ENCODE peak calls at places on chromosome 13, in ten cellular contexts. One of them, this sample, is unnamed.

GRCh38 chr13:73936001-73936400 is 198.2 kb downstream of the KLF12 start:
- DNase-seq in body of pancreas: no peak
- DNase-seq in T-helper 1 cell: no peak
- DNase-seq in HAP-1: no peak
- DNase-seq in small intestine: no peak
- DNase-seq in fibroblast of the aortic adventitia: peak; percentile 57
- DNase-seq in Peyer's patch: no peak
- DNase-seq in HS-5: no peak
- DNase-seq in fibroblast of pulmonary artery: peak; percentile 48
- DNase-seq in activated effector memory CD4-positive, alpha-beta T cell treated with anti-CD3 and anti-CD28 coated beads, Interleukin-2, amount 50 U/mL, for 16 hours: no peak
- DNase-seq in this sample: no peak

GRCh38 chr13:51729853-51730553 is 74.0 kb downstream of the DHRS12 start:
- DNase-seq in body of pancreas: no peak
- DNase-seq in T-helper 1 cell: no peak
- DNase-seq in HAP-1: peak; percentile 44
- DNase-seq in small intestine: peak; percentile 19
- DNase-seq in fibroblast of the aortic adventitia: peak; percentile 84
- DNase-seq in Peyer's patch: no peak
- DNase-seq in HS-5: no peak
- DNase-seq in fibroblast of pulmonary artery: peak; percentile 90
- DNase-seq in activated effector memory CD4-positive, alpha-beta T cell treated with anti-CD3 and anti-CD28 coated beads, Interleukin-2, amount 50 U/mL, for 16 hours: peak; percentile 71
- DNase-seq in this sample: no peak

GRCh38 chr13:99468971-99469545 is 32.2 kb upstream of the TM9SF2 start:
- DNase-seq in body of pancreas: no peak
- DNase-seq in T-helper 1 cell: no peak
- DNase-seq in HAP-1: no peak
- DNase-seq in small intestine: no peak
- DNase-seq in fibroblast of the aortic adventitia: no peak
- DNase-seq in Peyer's patch: no peak
- DNase-seq in HS-5: no peak
- DNase-seq in fibroblast of pulmonary artery: peak; percentile 7
- DNase-seq in activated effector memory CD4-positive, alpha-beta T cell treated with anti-CD3 and anti-CD28 coated beads, Interleukin-2, amount 50 U/mL, for 16 hours: no peak
- DNase-seq in this sample: no peak

GRCh38 chr13:107865643-107866006 is 349.7 kb downstream of the LIG4 start:
- DNase-seq in body of pancreas: no peak
- DNase-seq in T-helper 1 cell: no peak
- DNase-seq in HAP-1: no peak
- DNase-seq in small intestine: no peak
- DNase-seq in fibroblast of the aortic adventitia: peak; percentile 8
- DNase-seq in Peyer's patch: no peak
- DNase-seq in HS-5: no peak
- DNase-seq in fibroblast of pulmonary artery: peak; percentile 18
- DNase-seq in activated effector memory CD4-positive, alpha-beta T cell treated with anti-CD3 and anti-CD28 coated beads, Interleukin-2, amount 50 U/mL, for 16 hours: no peak
- DNase-seq in this sample: no peak

GRCh38 chr13:51524846-51525566 is 59.3 kb upstream of the WDFY2 start:
- DNase-seq in body of pancreas: no peak
- DNase-seq in T-helper 1 cell: no peak
- DNase-seq in HAP-1: no peak
- DNase-seq in small intestine: no peak
- DNase-seq in fibroblast of the aortic adventitia: peak; percentile 78
- DNase-seq in Peyer's patch: no peak
- DNase-seq in HS-5: no peak
- DNase-seq in fibroblast of pulmonary artery: peak; percentile 47
- DNase-seq in activated effector memory CD4-positive, alpha-beta T cell treated with anti-CD3 and anti-CD28 coated beads, Interleukin-2, amount 50 U/mL, for 16 hours: no peak
- DNase-seq in this sample: no peak

GRCh38 chr13:25901460-25902376 is 150.1 kb downstream of the SHISA2 start:
- DNase-seq in body of pancreas: no peak
- DNase-seq in T-helper 1 cell: peak; percentile 29
- DNase-seq in HAP-1: no peak
- DNase-seq in small intestine: peak; percentile 54
- DNase-seq in fibroblast of the aortic adventitia: no peak
- DNase-seq in Peyer's patch: no peak
- DNase-seq in HS-5: peak; percentile 49
- DNase-seq in fibroblast of pulmonary artery: peak; percentile 90
- DNase-seq in activated effector memory CD4-positive, alpha-beta T cell treated with anti-CD3 and anti-CD28 coated beads, Interleukin-2, amount 50 U/mL, for 16 hours: no peak
- DNase-seq in this sample: no peak

GRCh38 chr13:51122868-51123267 is 11.8 kb upstream of the C13orf42 start:
- DNase-seq in body of pancreas: no peak
- DNase-seq in T-helper 1 cell: no peak
- DNase-seq in HAP-1: no peak
- DNase-seq in small intestine: no peak
- DNase-seq in fibroblast of the aortic adventitia: no peak
- DNase-seq in Peyer's patch: no peak
- DNase-seq in HS-5: no peak
- DNase-seq in fibroblast of pulmonary artery: no peak
- DNase-seq in activated effector memory CD4-positive, alpha-beta T cell treated with anti-CD3 and anti-CD28 coated beads, Interleukin-2, amount 50 U/mL, for 16 hours: peak; percentile 66
- DNase-seq in this sample: no peak

GRCh38 chr13:60348097-60348496 is 48.9 kb upstream of the TDRD3 start:
- DNase-seq in body of pancreas: peak; percentile 23
- DNase-seq in T-helper 1 cell: no peak
- DNase-seq in HAP-1: no peak
- DNase-seq in small intestine: no peak
- DNase-seq in fibroblast of the aortic adventitia: no peak
- DNase-seq in Peyer's patch: no peak
- DNase-seq in HS-5: no peak
- DNase-seq in fibroblast of pulmonary artery: no peak
- DNase-seq in activated effector memory CD4-positive, alpha-beta T cell treated with anti-CD3 and anti-CD28 coated beads, Interleukin-2, amount 50 U/mL, for 16 hours: no peak
- DNase-seq in this sample: no peak

GRCh38 chr13:96431044-96431581 is 341.2 kb downstream of the HS6ST3 start:
- DNase-seq in body of pancreas: no peak
- DNase-seq in T-helper 1 cell: no peak
- DNase-seq in HAP-1: no peak
- DNase-seq in small intestine: no peak
- DNase-seq in fibroblast of the aortic adventitia: no peak
- DNase-seq in Peyer's patch: no peak
- DNase-seq in HS-5: no peak
- DNase-seq in fibroblast of pulmonary artery: no peak
- DNase-seq in activated effector memory CD4-positive, alpha-beta T cell treated with anti-CD3 and anti-CD28 coated beads, Interleukin-2, amount 50 U/mL, for 16 hours: no peak
- DNase-seq in this sample: no peak

GRCh38 chr13:44768775-44769578 is 192.8 kb upstream of the TSC22D1 start:
- DNase-seq in body of pancreas: peak; percentile 31
- DNase-seq in T-helper 1 cell: no peak
- DNase-seq in HAP-1: no peak
- DNase-seq in small intestine: peak; percentile 71
- DNase-seq in fibroblast of the aortic adventitia: peak; percentile 59
- DNase-seq in Peyer's patch: no peak
- DNase-seq in HS-5: no peak
- DNase-seq in fibroblast of pulmonary artery: peak; percentile 24
- DNase-seq in activated effector memory CD4-positive, alpha-beta T cell treated with anti-CD3 and anti-CD28 coated beads, Interleukin-2, amount 50 U/mL, for 16 hours: peak; percentile 70
- DNase-seq in this sample: no peak

GRCh38 chr13:30863231-30863630 is 42.8 kb upstream of the MEDAG start:
- DNase-seq in body of pancreas: no peak
- DNase-seq in T-helper 1 cell: no peak
- DNase-seq in HAP-1: no peak
- DNase-seq in small intestine: no peak
- DNase-seq in fibroblast of the aortic adventitia: no peak
- DNase-seq in Peyer's patch: no peak
- DNase-seq in HS-5: no peak
- DNase-seq in fibroblast of pulmonary artery: no peak
- DNase-seq in activated effector memory CD4-positive, alpha-beta T cell treated with anti-CD3 and anti-CD28 coated beads, Interleukin-2, amount 50 U/mL, for 16 hours: no peak
- DNase-seq in this sample: no peak

GRCh38 chr13:23500858-23501257 is 67.4 kb upstream of the SACS start:
- DNase-seq in body of pancreas: no peak
- DNase-seq in T-helper 1 cell: no peak
- DNase-seq in HAP-1: no peak
- DNase-seq in small intestine: no peak
- DNase-seq in fibroblast of the aortic adventitia: peak; percentile 95
- DNase-seq in Peyer's patch: no peak
- DNase-seq in HS-5: peak; percentile 61
- DNase-seq in fibroblast of pulmonary artery: peak; percentile 71
- DNase-seq in activated effector memory CD4-positive, alpha-beta T cell treated with anti-CD3 and anti-CD28 coated beads, Interleukin-2, amount 50 U/mL, for 16 hours: no peak
- DNase-seq in this sample: no peak

GRCh38 chr13:47374741-47375140 is 477.9 kb upstream of the HTR2A start:
- DNase-seq in body of pancreas: no peak
- DNase-seq in T-helper 1 cell: no peak
- DNase-seq in HAP-1: no peak
- DNase-seq in small intestine: no peak
- DNase-seq in fibroblast of the aortic adventitia: no peak
- DNase-seq in Peyer's patch: no peak
- DNase-seq in HS-5: no peak
- DNase-seq in fibroblast of pulmonary artery: no peak
- DNase-seq in activated effector memory CD4-positive, alpha-beta T cell treated with anti-CD3 and anti-CD28 coated beads, Interleukin-2, amount 50 U/mL, for 16 hours: no peak
- DNase-seq in this sample: no peak

GRCh38 chr13:113151745-113152707 is 6.4 kb upstream of the PROZ start:
- DNase-seq in body of pancreas: no peak
- DNase-seq in T-helper 1 cell: no peak
- DNase-seq in HAP-1: no peak
- DNase-seq in small intestine: no peak
- DNase-seq in fibroblast of the aortic adventitia: peak; percentile 65
- DNase-seq in Peyer's patch: peak; percentile 49
- DNase-seq in HS-5: no peak
- DNase-seq in fibroblast of pulmonary artery: peak; percentile 41
- DNase-seq in activated effector memory CD4-positive, alpha-beta T cell treated with anti-CD3 and anti-CD28 coated beads, Interleukin-2, amount 50 U/mL, for 16 hours: no peak
- DNase-seq in this sample: peak; percentile 87

GRCh38 chr13:33125821-33126570 is 109.8 kb downstream of the KL start:
- DNase-seq in body of pancreas: peak; percentile 29
- DNase-seq in T-helper 1 cell: no peak
- DNase-seq in HAP-1: no peak
- DNase-seq in small intestine: peak; percentile 70
- DNase-seq in fibroblast of the aortic adventitia: peak; percentile 95
- DNase-seq in Peyer's patch: peak; percentile 52
- DNase-seq in HS-5: peak; percentile 80
- DNase-seq in fibroblast of pulmonary artery: peak; percentile 94
- DNase-seq in activated effector memory CD4-positive, alpha-beta T cell treated with anti-CD3 and anti-CD28 coated beads, Interleukin-2, amount 50 U/mL, for 16 hours: no peak
- DNase-seq in this sample: no peak

GRCh38 chr13:113207890-113208423 is 512 bp downstream of the PCID2 start:
- DNase-seq in body of pancreas: peak; percentile 43
- DNase-seq in T-helper 1 cell: no peak
- DNase-seq in HAP-1: peak; percentile 48
- DNase-seq in small intestine: peak; percentile 35
- DNase-seq in fibroblast of the aortic adventitia: peak; percentile 46
- DNase-seq in Peyer's patch: no peak
- DNase-seq in HS-5: no peak
- DNase-seq in fibroblast of pulmonary artery: peak; percentile 53
- DNase-seq in activated effector memory CD4-positive, alpha-beta T cell treated with anti-CD3 and anti-CD28 coated beads, Interleukin-2, amount 50 U/mL, for 16 hours: no peak
- DNase-seq in this sample: no peak

GRCh38 chr13:68185767-68186166 is 955.6 kb upstream of the PCDH9 start:
- DNase-seq in body of pancreas: no peak
- DNase-seq in T-helper 1 cell: no peak
- DNase-seq in HAP-1: no peak
- DNase-seq in small intestine: no peak
- DNase-seq in fibroblast of the aortic adventitia: peak; percentile 7
- DNase-seq in Peyer's patch: no peak
- DNase-seq in HS-5: no peak
- DNase-seq in fibroblast of pulmonary artery: peak; percentile 2
- DNase-seq in activated effector memory CD4-positive, alpha-beta T cell treated with anti-CD3 and anti-CD28 coated beads, Interleukin-2, amount 50 U/mL, for 16 hours: no peak
- DNase-seq in this sample: no peak

GRCh38 chr13:85314686-85315085 is 484.5 kb downstream of the SLITRK6 start:
- DNase-seq in body of pancreas: no peak
- DNase-seq in T-helper 1 cell: no peak
- DNase-seq in HAP-1: no peak
- DNase-seq in small intestine: no peak
- DNase-seq in fibroblast of the aortic adventitia: no peak
- DNase-seq in Peyer's patch: no peak
- DNase-seq in HS-5: no peak
- DNase-seq in fibroblast of pulmonary artery: no peak
- DNase-seq in activated effector memory CD4-positive, alpha-beta T cell treated with anti-CD3 and anti-CD28 coated beads, Interleukin-2, amount 50 U/mL, for 16 hours: no peak
- DNase-seq in this sample: no peak

GRCh38 chr13:88729605-88730004 is 1058.4 kb downstream of the SLITRK5 start:
- DNase-seq in body of pancreas: no peak
- DNase-seq in T-helper 1 cell: no peak
- DNase-seq in HAP-1: no peak
- DNase-seq in small intestine: no peak
- DNase-seq in fibroblast of the aortic adventitia: no peak
- DNase-seq in Peyer's patch: no peak
- DNase-seq in HS-5: no peak
- DNase-seq in fibroblast of pulmonary artery: no peak
- DNase-seq in activated effector memory CD4-positive, alpha-beta T cell treated with anti-CD3 and anti-CD28 coated beads, Interleukin-2, amount 50 U/mL, for 16 hours: no peak
- DNase-seq in this sample: no peak

GRCh38 chr13:100274942-100275506 is 186.1 kb downstream of the PCCA start:
- DNase-seq in body of pancreas: no peak
- DNase-seq in T-helper 1 cell: no peak
- DNase-seq in HAP-1: no peak
- DNase-seq in small intestine: no peak
- DNase-seq in fibroblast of the aortic adventitia: no peak
- DNase-seq in Peyer's patch: no peak
- DNase-seq in HS-5: no peak
- DNase-seq in fibroblast of pulmonary artery: no peak
- DNase-seq in activated effector memory CD4-positive, alpha-beta T cell treated with anti-CD3 and anti-CD28 coated beads, Interleukin-2, amount 50 U/mL, for 16 hours: no peak
- DNase-seq in this sample: no peak

GRCh38 chr13:42380420-42381164 is 108.6 kb downstream of the AKAP11 start:
- DNase-seq in body of pancreas: no peak
- DNase-seq in T-helper 1 cell: no peak
- DNase-seq in HAP-1: no peak
- DNase-seq in small intestine: no peak
- DNase-seq in fibroblast of the aortic adventitia: no peak
- DNase-seq in Peyer's patch: no peak
- DNase-seq in HS-5: no peak
- DNase-seq in fibroblast of pulmonary artery: no peak
- DNase-seq in activated effector memory CD4-positive, alpha-beta T cell treated with anti-CD3 and anti-CD28 coated beads, Interleukin-2, amount 50 U/mL, for 16 hours: no peak
- DNase-seq in this sample: no peak

GRCh38 chr13:40402931-40403412 is 263.5 kb downstream of the FOXO1 start:
- DNase-seq in body of pancreas: no peak
- DNase-seq in T-helper 1 cell: no peak
- DNase-seq in HAP-1: no peak
- DNase-seq in small intestine: peak; percentile 24
- DNase-seq in fibroblast of the aortic adventitia: peak; percentile 79
- DNase-seq in Peyer's patch: no peak
- DNase-seq in HS-5: no peak
- DNase-seq in fibroblast of pulmonary artery: peak; percentile 90
- DNase-seq in activated effector memory CD4-positive, alpha-beta T cell treated with anti-CD3 and anti-CD28 coated beads, Interleukin-2, amount 50 U/mL, for 16 hours: no peak
- DNase-seq in this sample: no peak

GRCh38 chr13:25659091-25659502 is 287.3 kb downstream of the ATP8A2 start:
- DNase-seq in body of pancreas: no peak
- DNase-seq in T-helper 1 cell: no peak
- DNase-seq in HAP-1: no peak
- DNase-seq in small intestine: no peak
- DNase-seq in fibroblast of the aortic adventitia: no peak
- DNase-seq in Peyer's patch: no peak
- DNase-seq in HS-5: no peak
- DNase-seq in fibroblast of pulmonary artery: no peak
- DNase-seq in activated effector memory CD4-positive, alpha-beta T cell treated with anti-CD3 and anti-CD28 coated beads, Interleukin-2, amount 50 U/mL, for 16 hours: no peak
- DNase-seq in this sample: no peak

GRCh38 chr13:77918391-77919261 is at the start of gene EDNRB:
- DNase-seq in body of pancreas: peak; percentile 29
- DNase-seq in T-helper 1 cell: no peak
- DNase-seq in HAP-1: no peak
- DNase-seq in small intestine: no peak
- DNase-seq in fibroblast of the aortic adventitia: peak; percentile 41
- DNase-seq in Peyer's patch: peak; percentile 48
- DNase-seq in HS-5: no peak
- DNase-seq in fibroblast of pulmonary artery: peak; percentile 44
- DNase-seq in activated effector memory CD4-positive, alpha-beta T cell treated with anti-CD3 and anti-CD28 coated beads, Interleukin-2, amount 50 U/mL, for 16 hours: no peak
- DNase-seq in this sample: no peak

GRCh38 chr13:27044837-27045570 is 126.6 kb downstream of the USP12 start:
- DNase-seq in body of pancreas: no peak
- DNase-seq in T-helper 1 cell: no peak
- DNase-seq in HAP-1: no peak
- DNase-seq in small intestine: peak; percentile 30
- DNase-seq in fibroblast of the aortic adventitia: no peak
- DNase-seq in Peyer's patch: no peak
- DNase-seq in HS-5: no peak
- DNase-seq in fibroblast of pulmonary artery: no peak
- DNase-seq in activated effector memory CD4-positive, alpha-beta T cell treated with anti-CD3 and anti-CD28 coated beads, Interleukin-2, amount 50 U/mL, for 16 hours: no peak
- DNase-seq in this sample: no peak

GRCh38 chr13:79508224-79508961 is 27.4 kb downstream of the NDFIP2 start:
- DNase-seq in body of pancreas: no peak
- DNase-seq in T-helper 1 cell: no peak
- DNase-seq in HAP-1: peak; percentile 8
- DNase-seq in small intestine: no peak
- DNase-seq in fibroblast of the aortic adventitia: peak; percentile 22
- DNase-seq in Peyer's patch: no peak
- DNase-seq in HS-5: no peak
- DNase-seq in fibroblast of pulmonary artery: peak; percentile 7
- DNase-seq in activated effector memory CD4-positive, alpha-beta T cell treated with anti-CD3 and anti-CD28 coated beads, Interleukin-2, amount 50 U/mL, for 16 hours: no peak
- DNase-seq in this sample: no peak

GRCh38 chr13:61136101-61136500 is 279.5 kb downstream of the PCDH20 start:
- DNase-seq in body of pancreas: no peak
- DNase-seq in T-helper 1 cell: no peak
- DNase-seq in HAP-1: no peak
- DNase-seq in small intestine: no peak
- DNase-seq in fibroblast of the aortic adventitia: no peak
- DNase-seq in Peyer's patch: no peak
- DNase-seq in HS-5: no peak
- DNase-seq in fibroblast of pulmonary artery: no peak
- DNase-seq in activated effector memory CD4-positive, alpha-beta T cell treated with anti-CD3 and anti-CD28 coated beads, Interleukin-2, amount 50 U/mL, for 16 hours: no peak
- DNase-seq in this sample: no peak

GRCh38 chr13:27168870-27169525 is 2.6 kb downstream of the USP12 start:
- DNase-seq in body of pancreas: no peak
- DNase-seq in T-helper 1 cell: no peak
- DNase-seq in HAP-1: no peak
- DNase-seq in small intestine: peak; percentile 57
- DNase-seq in fibroblast of the aortic adventitia: peak; percentile 47
- DNase-seq in Peyer's patch: no peak
- DNase-seq in HS-5: no peak
- DNase-seq in fibroblast of pulmonary artery: no peak
- DNase-seq in activated effector memory CD4-positive, alpha-beta T cell treated with anti-CD3 and anti-CD28 coated beads, Interleukin-2, amount 50 U/mL, for 16 hours: no peak
- DNase-seq in this sample: no peak